ENCODE peak calls at places on chromosome 1, in eight cellular contexts. V is activated naive CD4-positive, alpha-beta T cell treated with Interleukin-2 at 50 U/mL for 16 hours; O is neural crest cell; S is left cardiac atrium; B is iris pigment epithelial cell; G is T follicular helper cell; A is HEK293T; E is NCI-H524 treated with DMSO at 0.1 percent for 48 hours. P is an unnamed sample.

GRCh38 chr1:33758698-33759097 is 105.2 kb upstream of the HMGB4 start:
- DNase-seq in B (no peak), G (no peak), O (no peak), E (no peak), V (no peak), S (peak; percentile 43), A (no peak), P (no peak)

GRCh38 chr1:213416461-213417224 is 365.6 kb downstream of the RPS6KC1 start:
- DNase-seq in G (no peak), V (no peak), S (no peak), O (no peak), E (no peak), A (no peak), B (no peak), P (no peak)

GRCh38 chr1:1402081-1402900 is 3.2 kb upstream of the CCNL2 start:
- DNase-seq in E (no peak), O (peak; percentile 40), S (no peak), A (peak; percentile 60), V (peak; percentile 41), G (no peak), B (peak; percentile 78), P (peak; percentile 66)

GRCh38 chr1:35595684-35596083 is 22.6 kb downstream of the TFAP2E start:
- DNase-seq in V (no peak), A (no peak), S (no peak), B (no peak), E (no peak), G (no peak), O (no peak), P (no peak)

GRCh38 chr1:246703581-246703980 is 20.6 kb upstream of the SCCPDH start:
- DNase-seq in V (no peak), S (no peak), O (no peak), B (peak; percentile 65), A (no peak), E (no peak), G (no peak), P (no peak)

GRCh38 chr1:98046031-98046641 is 125.3 kb upstream of the DPYD start:
- DNase-seq in V (peak; percentile 13), B (peak; percentile 73), O (no peak), A (no peak), S (no peak), E (no peak), G (no peak), P (peak; percentile 59)

GRCh38 chr1:93980881-93981280 is 71.7 kb upstream of the GCLM start:
- DNase-seq in V (no peak), G (no peak), B (peak; percentile 44), E (no peak), S (no peak), A (no peak), O (no peak), P (no peak)

GRCh38 chr1:62111084-62111483 is 83.6 kb upstream of the L1TD1 start:
- DNase-seq in G (no peak), V (no peak), B (no peak), E (no peak), A (no peak), S (no peak), O (no peak), P (no peak)

GRCh38 chr1:230753586-230754251 is 6.5 kb downstream of the CAPN9 start:
- DNase-seq in E (no peak), V (no peak), B (peak; percentile 28), A (peak; percentile 92), O (peak; percentile 48), G (no peak), S (peak; percentile 43), P (peak; percentile 80)

GRCh38 chr1:228045871-228046270 is 36.6 kb upstream of the ARF1 start:
- DNase-seq in V (no peak), O (no peak), B (no peak), E (no peak), A (no peak), G (no peak), S (no peak), P (no peak)

GRCh38 chr1:218473527-218473926 is 128.4 kb downstream of the TGFB2 start:
- DNase-seq in B (peak; percentile 91), O (no peak), G (no peak), A (no peak), V (no peak), S (no peak), E (no peak), P (no peak)

GRCh38 chr1:200311256-200311655 is 98.6 kb downstream of the ZNF281 start:
- DNase-seq in G (no peak), S (no peak), O (no peak), E (no peak), B (peak; percentile 59), V (no peak), A (no peak), P (no peak)

GRCh38 chr1:11837767-11838348 is 9.7 kb downstream of the NPPA start:
- DNase-seq in V (no peak), S (no peak), E (no peak), G (no peak), A (no peak), B (no peak), O (no peak), P (no peak)

GRCh38 chr1:180728472-180729106 is 96.8 kb downstream of the XPR1 start:
- DNase-seq in V (no peak), G (no peak), A (no peak), B (no peak), E (no peak), S (no peak), O (no peak), P (no peak)

GRCh38 chr1:77687519-77687906 is 5.1 kb upstream of the ZZZ3 start:
- DNase-seq in A (no peak), G (no peak), E (no peak), S (peak; percentile 43), O (peak; percentile 26), B (peak; percentile 64), V (peak; percentile 9), P (peak; percentile 44)

GRCh38 chr1:21651214-21652042 is 17.7 kb downstream of the RAP1GAP start:
- DNase-seq in V (peak; percentile 54), S (no peak), E (no peak), G (peak; percentile 20), B (no peak), A (peak; percentile 71), O (peak; percentile 28), P (peak; percentile 40)

GRCh38 chr1:40341509-40342380 is 24.7 kb upstream of the COL9A2 start:
- DNase-seq in O (no peak), G (no peak), V (no peak), B (no peak), S (no peak), E (no peak), A (no peak), P (no peak)

GRCh38 chr1:171883844-171884243 is 42.5 kb downstream of the DNM3 start:
- DNase-seq in B (no peak), S (no peak), E (no peak), V (no peak), G (no peak), O (no peak), A (no peak), P (no peak)

GRCh38 chr1:244077473-244078220 is 26.6 kb downstream of the ZBTB18 start:
- DNase-seq in V (no peak), E (no peak), B (no peak), O (no peak), S (no peak), A (no peak), G (no peak), P (no peak)

GRCh38 chr1:170808229-170808870 is 127.0 kb upstream of the MROH9 start:
- DNase-seq in O (no peak), V (no peak), S (no peak), G (no peak), A (no peak), B (no peak), E (no peak), P (no peak)

GRCh38 chr1:210151063-210151672 is 81.4 kb upstream of the SERTAD4 start:
- DNase-seq in O (no peak), G (no peak), S (no peak), B (no peak), A (no peak), E (no peak), V (no peak), P (no peak)

GRCh38 chr1:201468501-201468843 is 516 bp downstream of the PHLDA3 start:
- DNase-seq in G (no peak), A (peak; percentile 53), S (peak; percentile 43), B (peak; percentile 54), O (peak; percentile 31), E (no peak), V (no peak), P (peak; percentile 62)

GRCh38 chr1:8397511-8397910 is 79.6 kb downstream of the SLC45A1 start:
- DNase-seq in V (no peak), O (no peak), B (peak; percentile 55), S (no peak), E (no peak), A (no peak), G (no peak), P (no peak)

GRCh38 chr1:99965646-99966375 is 4.0 kb upstream of the SLC35A3 start:
- DNase-seq in V (no peak), E (no peak), S (no peak), O (no peak), B (no peak), A (no peak), G (no peak), P (no peak)

GRCh38 chr1:11940260-11940921 is 5.9 kb downstream of the PLOD1 start:
- DNase-seq in O (no peak), B (no peak), A (no peak), V (no peak), G (no peak), S (no peak), E (no peak), P (no peak)

GRCh38 chr1:244599937-244600350 is 53.0 kb upstream of the DESI2 start:
- DNase-seq in V (peak; percentile 61), G (peak; percentile 6), B (peak; percentile 98), S (peak; percentile 23), A (no peak), O (no peak), E (no peak), P (no peak)

GRCh38 chr1:204736861-204737260 is 51.3 kb upstream of the LRRN2 start:
- DNase-seq in G (no peak), A (no peak), O (no peak), V (no peak), E (peak; percentile 40), S (no peak), B (no peak), P (no peak)

GRCh38 chr1:20597650-20598049 is 8.8 kb downstream of the CDA start:
- DNase-seq in V (no peak), E (no peak), B (no peak), G (no peak), O (no peak), A (no peak), S (no peak), P (no peak)

GRCh38 chr1:28010979-28011378 is 51.2 kb downstream of the XKR8 start:
- DNase-seq in A (no peak), O (no peak), B (peak; percentile 54), S (no peak), E (no peak), V (no peak), G (no peak), P (no peak)

GRCh38 chr1:7509593-7509992 is 261.5 kb upstream of the VAMP3 start:
- DNase-seq in G (no peak), O (no peak), S (no peak), V (no peak), E (no peak), B (no peak), A (no peak), P (no peak)

GRCh38 chr1:13682443-13682842 is 17.5 kb upstream of the PRDM2 start:
- DNase-seq in E (peak; percentile 63), A (no peak), S (no peak), B (no peak), O (no peak), V (no peak), G (no peak), P (no peak)

GRCh38 chr1:27521336-27522147 is 31.6 kb upstream of the WASF2 start:
- DNase-seq in O (no peak), V (peak; percentile 59), E (no peak), S (peak; percentile 48), A (no peak), G (peak; percentile 24), B (no peak), P (no peak)

P was measured in glutamatergic neuron.